ENCODE peak calls at places on chromosomes 16 and 17, in ten cellular contexts. A is NCI-H1417; G is NCI-H748 treated with DMSO at 0.1 percent for 48 hours; R is hypothalamus; M is SW480; X is fibroblast of mammary gland; B is foreskin keratinocyte; O is T-helper 17 cell; S is CD4-positive, alpha-beta T cell; C is T-helper 22 cell. I is an unnamed sample.
A peak's percentile ranks its signal among the peaks of the same experiment; 100 is the strongest.

GRCh38 chr17:51372345-51373004 is 112.1 kb downstream of the UTP18 start:
- DNase-seq in S (no peak), C (no peak), O (no peak), G (no peak), A (no peak), R (peak; percentile 52), B (no peak), M (peak; percentile 71), X (peak; percentile 59), I (peak; percentile 65)

GRCh38 chr17:79615446-79615845 is 4.6 kb upstream of the RBFOX3 start:
- DNase-seq in O (no peak), X (no peak), G (no peak), M (no peak), C (no peak), R (no peak), S (no peak), B (no peak), A (no peak), I (no peak)

GRCh38 chr16:19853973-19854876 is 30.4 kb downstream of the GPRC5B start:
- DNase-seq in C (no peak), S (no peak), O (no peak), M (no peak), G (no peak), B (no peak), R (no peak), X (no peak), A (peak; percentile 42), I (no peak)

GRCh38 chr16:11670171-11671131 is 2.2 kb downstream of the SNN start:
- DNase-seq in G (no peak), M (no peak), X (no peak), A (no peak), B (no peak), C (no peak), S (no peak), O (no peak), R (no peak), I (no peak)

GRCh38 chr16:53465606-53466290 is 31.5 kb downstream of the RBL2 start:
- DNase-seq in C (no peak), X (peak; percentile 76), O (no peak), M (peak; percentile 6), A (no peak), R (no peak), S (no peak), B (peak; percentile 11), G (no peak), I (no peak)

GRCh38 chr17:64507418-64507766 is 615 bp downstream of the CEP95 start:
- DNase-seq in S (no peak), R (no peak), O (no peak), B (peak; percentile 40), A (peak; percentile 54), G (peak; percentile 41), M (peak; percentile 85), C (peak; percentile 7), X (peak; percentile 75), I (peak; percentile 81)

GRCh38 chr16:67613808-67614207 is 31.1 kb upstream of the CARMIL2 start:
- DNase-seq in B (no peak), O (no peak), M (no peak), C (no peak), S (no peak), G (no peak), R (no peak), X (peak; percentile 16), A (no peak), I (no peak)

GRCh38 chr17:15441315-15441714 is 26.1 kb downstream of the CDRT4 start:
- DNase-seq in M (no peak), G (no peak), B (no peak), A (no peak), O (no peak), R (no peak), X (no peak), S (no peak), C (no peak), I (no peak)

GRCh38 chr17:44304651-44305050 is 3.8 kb upstream of the RUNDC3A start:
- DNase-seq in G (no peak), R (no peak), B (no peak), O (no peak), A (peak; percentile 73), C (no peak), M (no peak), X (peak; percentile 38), S (no peak), I (no peak)

GRCh38 chr17:21173543-21173942 is 40.4 kb downstream of the TMEM11 start:
- DNase-seq in A (no peak), G (no peak), O (no peak), C (no peak), R (no peak), X (no peak), B (no peak), S (no peak), M (no peak), I (no peak)

GRCh38 chr16:83803811-83804210 is 4.0 kb upstream of the HSBP1 start:
- DNase-seq in B (no peak), S (no peak), A (no peak), M (no peak), R (no peak), C (no peak), X (no peak), G (no peak), O (no peak), I (no peak)

GRCh38 chr16:58636474-58636873 is 6.8 kb upstream of the CNOT1 start:
- DNase-seq in M (no peak), X (no peak), C (no peak), R (no peak), B (no peak), O (no peak), G (no peak), A (no peak), S (no peak), I (no peak)

GRCh38 chr16:2364638-2365210 is 24.2 kb upstream of the ABCA3 start:
- DNase-seq in R (no peak), B (no peak), X (no peak), C (no peak), G (peak; percentile 16), M (no peak), O (no peak), A (peak; percentile 35), S (no peak), I (no peak)

GRCh38 chr17:81731271-81731670 is 19.2 kb downstream of the SLC25A10 start:
- DNase-seq in G (no peak), O (no peak), X (no peak), R (no peak), C (no peak), B (no peak), M (no peak), S (no peak), A (no peak), I (no peak)

GRCh38 chr16:53224932-53225533 is 170.2 kb downstream of the CHD9 start:
- DNase-seq in G (no peak), M (no peak), B (no peak), X (peak; percentile 40), C (no peak), S (no peak), A (no peak), O (no peak), R (no peak), I (no peak)

I was measured in HAP-1.